ENCODE peak calls at places on chromosomes 4 and X, in seven cellular contexts. G is GM12878, F is A549, P is HepG2, V is upper lobe of left lung, S is gastrocnemius medialis, X is HCT116. L is an unnamed sample.

GRCh38 chr4:128220286-128221235 is 67.1 kb downstream of the PGRMC2 start:
- ATAC-seq in G (peak), F (peak), P (peak), V (peak), S (no peak), X (peak), L (no peak)

GRCh38 chr4:40916880-40917279 is 167.1 kb downstream of the NSUN7 start:
- ATAC-seq in G (peak), F (peak), P (peak), V (peak), S (peak), X (peak), L (no peak)

GRCh38 chr4:166043801-166044200 is 170.8 kb downstream of the TLL1 start:
- ATAC-seq in G (no peak), F (no peak), P (no peak), V (no peak), S (no peak), X (no peak), L (no peak)

GRCh38 chr4:174629265-174629664 is 107.0 kb upstream of the HPGD start:
- ATAC-seq in G (no peak), F (no peak), P (no peak), V (no peak), S (no peak), X (no peak), L (no peak)

GRCh38 chr4:166308589-166308988 is 435.6 kb downstream of the TLL1 start:
- ATAC-seq in G (no peak), F (no peak), P (no peak), V (no peak), S (no peak), X (no peak), L (no peak)

GRCh38 chrX:133533249-133533648 is 118.0 kb upstream of the GPC4 start:
- ATAC-seq in G (no peak), F (no peak), P (no peak), V (no peak), S (no peak), X (no peak), L (no peak)

GRCh38 chr4:126748736-126749135 is 884.0 kb upstream of the INTU start:
- ATAC-seq in G (no peak), F (no peak), P (no peak), V (no peak), S (no peak), X (no peak), L (no peak)

GRCh38 chr4:26139310-26139924 is 181.4 kb upstream of the RBPJ start:
- ATAC-seq in G (peak), F (no peak), P (no peak), V (no peak), S (no peak), X (no peak), L (no peak)

GRCh38 chr4:182478475-182478874 is 235.3 kb downstream of the TENM3 start:
- ATAC-seq in G (peak), F (peak), P (peak), V (peak), S (no peak), X (peak), L (no peak)

GRCh38 chrX:39409246-39409917 is 608.1 kb downstream of the MID1IP1 start:
- ATAC-seq in G (no peak), F (no peak), P (no peak), V (no peak), S (no peak), X (no peak), L (no peak)

GRCh38 chr4:137694138-137694537 is 161.8 kb upstream of the PCDH18 start:
- ATAC-seq in G (no peak), F (no peak), P (no peak), V (no peak), S (no peak), X (no peak), L (no peak)

GRCh38 chr4:61405307-61405706 is 205.2 kb downstream of the ADGRL3 start:
- ATAC-seq in G (no peak), F (no peak), P (no peak), V (no peak), S (no peak), X (no peak), L (no peak)

GRCh38 chr4:26751004-26751403 is 109.6 kb upstream of the STIM2 start:
- ATAC-seq in G (no peak), F (no peak), P (no peak), V (no peak), S (no peak), X (no peak), L (no peak)

GRCh38 chrX:22032084-22032483 is at the start of gene PHEX:
- ATAC-seq in G (peak), F (no peak), P (no peak), V (no peak), S (no peak), X (no peak), L (no peak)

GRCh38 chr4:87092389-87093141 is 127.9 kb downstream of the KLHL8 start:
- ATAC-seq in G (peak), F (peak), P (peak), V (peak), S (peak), X (peak), L (peak)

GRCh38 chr4:184457530-184458249 is 16.7 kb downstream of the IRF2 start:
- ATAC-seq in G (peak), F (no peak), P (no peak), V (peak), S (no peak), X (no peak), L (no peak)

GRCh38 chr4:122205687-122206086 is 53.6 kb downstream of the BLTP1 start:
- ATAC-seq in G (peak), F (peak), P (peak), V (no peak), S (no peak), X (peak), L (no peak)

GRCh38 chrX:151687635-151688034 is 7.6 kb upstream of the PRRG3 start:
- ATAC-seq in G (no peak), F (no peak), P (no peak), V (no peak), S (no peak), X (no peak), L (no peak)

GRCh38 chr4:84597450-84597849 is 14.5 kb downstream of the CDS1 start:
- ATAC-seq in G (no peak), F (no peak), P (no peak), V (peak), S (no peak), X (peak), L (no peak)

GRCh38 chr4:150219841-150220240 is 141.6 kb downstream of the DCLK2 start:
- ATAC-seq in G (no peak), F (no peak), P (no peak), V (no peak), S (no peak), X (no peak), L (no peak)

GRCh38 chrX:8639949-8640348 is 92.0 kb downstream of the ANOS1 start:
- ATAC-seq in G (no peak), F (no peak), P (no peak), V (no peak), S (no peak), X (no peak), L (no peak)

GRCh38 chrX:42821803-42822443 is 44.0 kb upstream of the PPP1R2C start:
- ATAC-seq in G (no peak), F (no peak), P (no peak), V (peak), S (no peak), X (no peak), L (no peak)

GRCh38 chr4:103998752-103999151 is 279.0 kb upstream of the TACR3 start:
- ATAC-seq in G (no peak), F (no peak), P (no peak), V (no peak), S (no peak), X (no peak), L (no peak)

GRCh38 chrX:9927638-9928037 is 39.5 kb upstream of the CLDN34 start:
- ATAC-seq in G (no peak), F (no peak), P (no peak), V (no peak), S (no peak), X (no peak), L (no peak)

GRCh38 chrX:43641691-43642090 is 14.4 kb upstream of the MAOA start:
- ATAC-seq in G (no peak), F (no peak), P (no peak), V (no peak), S (no peak), X (no peak), L (no peak)

GRCh38 chrX:13699183-13699826 is 10.4 kb downstream of the RAB9A start:
- ATAC-seq in G (peak), F (no peak), P (no peak), V (peak), S (peak), X (no peak), L (peak)

GRCh38 chrX:48025561-48025960 is 18.8 kb downstream of the SPACA5 start:
- ATAC-seq in G (peak), F (peak), P (peak), V (peak), S (peak), X (peak), L (peak)

GRCh38 chr4:60034371-60034770 is 1165.8 kb upstream of the ADGRL3 start:
- ATAC-seq in G (no peak), F (no peak), P (no peak), V (no peak), S (no peak), X (no peak), L (no peak)

GRCh38 chrX:44675364-44676024 is 132.8 kb upstream of the FUNDC1 start:
- ATAC-seq in G (no peak), F (peak), P (peak), V (peak), S (no peak), X (no peak), L (peak)

GRCh38 chrX:72685810-72686465 is 28.2 kb downstream of the PHKA1 start:
- ATAC-seq in G (no peak), F (peak), P (no peak), V (no peak), S (no peak), X (peak), L (no peak)

GRCh38 chrX:150255441-150256296 is 107.4 kb upstream of the MAMLD1 start:
- ATAC-seq in G (no peak), F (no peak), P (no peak), V (no peak), S (no peak), X (no peak), L (no peak)

DNA sequence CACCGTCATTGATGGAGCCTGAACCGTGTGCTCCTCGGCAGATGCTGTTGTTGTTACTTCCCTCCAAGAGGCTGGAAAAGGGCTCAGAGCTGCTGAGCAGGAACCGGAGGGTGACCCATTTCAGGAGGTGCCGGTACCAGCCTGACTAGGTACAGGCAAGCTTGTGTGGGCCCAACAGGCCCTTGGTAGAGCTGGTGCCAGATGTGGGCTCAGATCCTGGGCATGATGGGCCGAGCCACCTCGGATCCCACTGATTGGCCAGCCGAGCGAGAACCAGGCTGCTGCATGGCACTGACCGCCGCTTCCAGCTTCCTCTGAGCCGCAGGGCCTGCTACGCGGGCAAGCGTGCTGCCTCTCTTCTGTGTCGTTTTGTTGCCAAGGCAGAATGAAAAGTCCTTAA is 33.7 kb downstream of the NOP14 start:
- ATAC-seq in G (no peak), F (no peak), P (no peak), V (no peak), S (no peak), X (no peak), L (no peak)
- TF ChIP-seq POLR2A in G (no peak), F (no peak), P (no peak), V (no peak), S (no peak), X (no peak), L (no peak)

GRCh38 chr4:6888506-6889071 is 21.0 kb upstream of the TBC1D14 start:
- ATAC-seq in G (no peak), F (no peak), P (no peak), V (no peak), S (no peak), X (no peak), L (no peak)
- H3K4me3 ChIP-seq in G (no peak), F (no peak), P (no peak), V (no peak), S (no peak), X (no peak), L (no peak)

GRCh38 chrX:53437211-53437610 is 3.0 kb upstream of the HSD17B10 start:
- ATAC-seq in G (no peak), F (no peak), P (no peak), V (no peak), S (no peak), X (no peak), L (no peak)

GRCh38 chrX:53430231-53430630 is 3.9 kb downstream of the HSD17B10 start:
- ATAC-seq in G (no peak), F (no peak), P (no peak), V (no peak), S (no peak), X (no peak), L (no peak)

GRCh38 chrX:53435997-53436396 is 1.8 kb upstream of the HSD17B10 start:
- ATAC-seq in G (peak), F (peak), P (peak), V (peak), S (peak), X (peak), L (no peak)

GRCh38 chrX:53429755-53430154 is 4.4 kb downstream of the HSD17B10 start:
- ATAC-seq in G (no peak), F (no peak), P (no peak), V (no peak), S (no peak), X (no peak), L (no peak)

GRCh38 chrX:53433651-53434639 is at the start of gene HSD17B10:
- ATAC-seq in G (peak), F (peak), P (peak), V (peak), S (peak), X (peak), L (peak)
- TF ChIP-seq POLR2A in G (peak), F (peak), P (peak), V (no peak), S (peak), X (peak), L (peak)

DNA sequence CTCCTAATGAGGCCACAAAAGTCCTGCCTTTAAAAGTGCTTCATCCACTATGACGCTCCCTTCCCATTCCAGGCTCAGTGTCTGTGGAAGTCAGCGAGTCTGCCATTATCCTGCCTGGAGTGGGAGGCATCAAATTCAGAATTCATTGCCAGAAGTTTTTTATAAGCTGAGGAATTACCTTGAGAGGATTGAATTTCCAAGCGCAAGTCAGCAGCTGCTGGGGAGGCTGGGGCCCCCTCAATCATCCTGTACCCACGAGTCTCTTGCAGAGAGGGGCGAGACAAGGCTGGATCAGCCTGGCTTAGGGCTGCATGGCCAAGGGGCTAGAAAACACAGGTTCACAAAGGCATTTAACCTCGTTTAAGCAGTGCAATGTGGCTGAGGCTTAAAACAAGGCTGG is 170.5 kb upstream of the NOCT start:
- ATAC-seq in G (no peak), F (no peak), P (no peak), V (no peak), S (no peak), X (no peak), L (no peak)
- H3K4me3 ChIP-seq in G (no peak), F (no peak), P (no peak), V (no peak), S (no peak), X (no peak), L (no peak)

GRCh38 chrX:136779346-136779781 is 1.4 kb downstream of the ARHGEF6 start:
- ATAC-seq in G (peak), F (no peak), P (no peak), V (peak), S (no peak), X (no peak), L (no peak)
- TF ChIP-seq POLR2A in G (no peak), F (no peak), P (no peak), V (no peak), S (no peak), X (no peak), L (no peak)